ENCODE peak calls at places on chromosomes 1 and 21, in six cellular contexts. N, S, Q, P, K and C are unnamed samples.
A peak's percentile ranks its signal among the peaks of the same experiment; 100 is the strongest.

GRCh38 chr1:54500030-54500389 is 48.0 kb upstream of the ACOT11 start:
- DNase-seq in K (no peak), Q (peak; percentile 22), S (no peak), N (no peak), P (no peak), C (no peak)

GRCh38 chr1:98981917-98982513 is 22.6 kb downstream of the PLPPR5 start:
- DNase-seq in Q (no peak), N (no peak), S (no peak), P (no peak), K (no peak), C (no peak)

GRCh38 chr1:26338670-26339069 is 15.3 kb downstream of the CRYBG2 start:
- DNase-seq in P (no peak), S (no peak), N (no peak), Q (no peak), K (no peak), C (no peak)

GRCh38 chr1:198932351-198932991 is 293.6 kb downstream of the PTPRC start:
- DNase-seq in S (no peak), K (no peak), Q (no peak), N (no peak), P (no peak), C (no peak)

GRCh38 chr21:41763996-41764395 is 2.9 kb downstream of the RIPK4 start:
- DNase-seq in P (no peak), N (no peak), K (no peak), Q (no peak), S (no peak), C (no peak)

GRCh38 chr21:43734830-43735229 is 15.9 kb downstream of the PDXK start:
- DNase-seq in Q (no peak), P (peak; percentile 83), N (no peak), K (no peak), S (peak; percentile 54), C (no peak)

GRCh38 chr1:43444827-43445225 is 8.9 kb downstream of the HYI start:
- DNase-seq in S (peak; percentile 23), Q (peak; percentile 7), P (no peak), K (peak; percentile 42), N (no peak), C (peak; percentile 7)

GRCh38 chr1:192632188-192632587 is 3.8 kb upstream of the RGS13 start:
- DNase-seq in N (no peak), P (no peak), S (no peak), K (no peak), Q (no peak), C (no peak)

GRCh38 chr1:184866991-184867788 is 107.1 kb downstream of the NIBAN1 start:
- DNase-seq in N (no peak), Q (peak; percentile 41), K (no peak), P (peak; percentile 98), S (no peak), C (no peak)

GRCh38 chr21:41653944-41654625 is 112.8 kb downstream of the RIPK4 start:
- DNase-seq in S (no peak), P (no peak), N (no peak), Q (no peak), K (no peak), C (no peak)

GRCh38 chr1:68324316-68324715 is 92.0 kb upstream of the WLS start:
- DNase-seq in K (no peak), Q (no peak), N (no peak), S (no peak), P (no peak), C (no peak)

GRCh38 chr1:43447891-43448708 is 5.6 kb downstream of the HYI start:
- DNase-seq in S (peak; percentile 24), N (no peak), K (no peak), P (no peak), Q (peak; percentile 5), C (peak; percentile 2)

DNA sequence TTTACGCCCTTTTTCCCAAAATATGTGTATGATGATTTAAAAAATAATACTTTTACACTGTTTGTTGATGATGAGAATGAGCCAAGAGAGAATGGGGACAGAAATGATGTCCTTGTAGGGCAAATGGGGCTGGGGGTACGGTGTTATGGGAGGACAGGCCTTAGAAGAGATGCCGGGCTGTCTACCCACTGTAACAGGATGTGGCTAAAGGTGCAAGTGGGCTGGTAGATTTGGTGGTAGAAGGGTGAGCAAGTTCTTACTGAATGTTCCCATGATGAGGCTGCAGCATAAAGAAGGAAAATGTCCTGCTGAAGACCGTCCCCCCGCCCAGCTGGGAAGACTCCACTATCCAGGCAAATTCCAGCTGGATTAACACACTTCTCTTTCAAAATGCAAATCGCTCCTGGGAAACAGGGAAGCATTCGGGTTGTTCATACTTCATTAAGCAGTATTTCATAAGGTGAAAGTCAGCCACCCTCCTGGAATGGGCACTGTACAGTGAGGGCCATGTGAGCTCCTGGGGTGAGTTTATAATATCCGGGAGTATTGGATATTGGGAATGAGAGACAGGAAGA is 14.0 kb downstream of the GPA33 start:
- DNase-seq in N (no peak), P (no peak), S (no peak), Q (no peak), K (no peak), C (no peak)
- TF ChIP-seq CTCF in N (no peak), P (no peak), S (no peak), Q (no peak), K (no peak), C (no peak)

DNA sequence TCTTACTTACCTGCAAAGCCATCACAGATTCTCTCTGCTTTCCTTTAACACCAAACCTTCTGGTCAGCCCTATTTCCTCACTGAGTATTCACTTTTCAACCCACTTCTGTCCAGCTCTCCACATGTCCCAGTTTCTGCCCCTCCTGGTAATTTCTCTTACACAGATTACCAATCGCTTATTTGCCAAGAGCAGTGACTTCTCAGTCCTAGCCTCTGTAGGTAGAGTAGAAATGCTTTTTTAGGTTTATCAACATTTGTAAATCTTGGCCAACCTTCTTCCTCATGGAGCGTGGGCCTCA is 33.6 kb upstream of the LRRC8C start:
- DNase-seq in S (no peak), N (no peak), Q (no peak), K (no peak), P (no peak), C (no peak)
- TF ChIP-seq CTCF in S (no peak), N (peak; percentile 7), Q (peak; percentile 4), K (peak; percentile 7), P (no peak), C (peak; percentile 26)

GRCh38 chr1:65021792-65022191 is 55.4 kb upstream of the JAK1 start:
- DNase-seq in S (no peak), P (no peak), N (no peak), K (no peak), Q (no peak), C (no peak)

GRCh38 chr1:65026235-65026634 is 59.9 kb upstream of the JAK1 start:
- DNase-seq in N (no peak), K (no peak), P (no peak), Q (no peak), S (no peak), C (no peak)

GRCh38 chr1:65025794-65026193 is 59.4 kb upstream of the JAK1 start:
- DNase-seq in K (no peak), S (no peak), N (no peak), P (no peak), Q (no peak), C (no peak)

GRCh38 chr1:65022264-65022663 is 55.9 kb upstream of the JAK1 start:
- DNase-seq in P (no peak), S (no peak), N (no peak), K (no peak), Q (no peak), C (no peak)

GRCh38 chr1:65020774-65021173 is 54.4 kb upstream of the JAK1 start:
- DNase-seq in S (no peak), N (no peak), Q (no peak), P (no peak), K (no peak), C (no peak)
- TF ChIP-seq CTCF in S (peak; percentile 21), N (no peak), Q (no peak), P (peak; percentile 52), K (peak; percentile 17), C (no peak)

DNA sequence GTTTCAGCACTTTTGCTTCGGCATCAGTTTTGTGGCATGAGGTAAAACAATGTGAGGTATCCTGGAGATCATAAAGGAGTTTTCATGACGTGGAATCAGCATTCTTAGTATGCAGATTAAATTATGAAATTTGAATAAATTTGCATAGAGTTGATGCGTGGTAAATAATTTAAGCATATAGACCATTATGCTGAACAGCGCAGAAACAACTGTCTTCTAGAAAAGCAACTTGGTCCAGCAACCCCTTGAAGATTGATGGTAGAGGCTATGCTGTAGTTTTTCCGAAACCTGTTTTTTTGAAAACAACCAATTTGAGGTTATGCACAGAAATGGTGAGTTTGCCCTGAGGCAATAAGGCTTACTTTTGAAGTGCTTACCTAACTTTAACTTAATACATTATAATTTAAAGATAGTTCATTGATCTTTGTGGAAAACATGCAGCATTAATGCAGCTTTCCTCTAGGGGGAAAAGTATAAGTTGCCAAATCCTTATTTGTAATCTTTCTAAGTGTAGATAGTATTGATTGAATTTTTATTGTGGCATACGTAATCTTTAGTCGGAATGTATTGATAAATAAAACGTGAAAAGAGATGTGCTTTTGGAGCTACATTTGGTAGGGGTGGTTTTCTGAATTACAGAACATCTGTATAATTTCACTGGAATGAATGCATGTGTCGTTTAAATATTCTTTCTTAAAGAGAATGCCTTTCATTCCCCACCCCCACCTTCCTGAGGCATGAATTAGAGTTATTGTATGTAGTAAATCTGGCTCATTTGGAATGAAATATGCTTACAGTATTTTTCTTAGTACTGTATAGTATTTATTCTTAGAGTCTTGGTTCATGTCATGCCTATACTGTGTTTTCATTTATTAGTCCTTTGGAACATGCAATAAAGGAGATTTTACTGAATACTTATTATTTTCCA is 3.8 kb downstream of the PRDM2 start:
- DNase-seq in N (no peak), Q (no peak), S (no peak), P (no peak), K (no peak), C (no peak)
- TF ChIP-seq CTCF in N (no peak), Q (no peak), S (no peak), P (no peak), K (no peak), C (no peak)